ENCODE peak calls at places on chromosomes 3 and 15, in ten cellular contexts. One of them, this sample, is unnamed.

GRCh38 chr15:40790723-40791122 is 16.2 kb upstream of the ZFYVE19 start:
- DNase-seq in GM23338: no peak
- DNase-seq in activated T-cell treated with anti-CD3 and anti-CD28 coated beads, Interleukin-2, amount 50 U/mL, for 1 hour: no peak
- DNase-seq in hypothalamus: no peak
- DNase-seq in activated CD4-positive, alpha-beta T cell treated with anti-CD3 and anti-CD28 coated beads, Interleukin-2, amount 50 U/mL, for 48 hours: no peak
- DNase-seq in stimulated activated CD4-positive, alpha-beta T cell treated with anti-CD3 and anti-CD28 coated beads, Interleukin-15, amount 100 ng/mL, for 48 hours: no peak
- DNase-seq in ACHN: no peak
- DNase-seq in NCI-H460: no peak
- DNase-seq in GDM1: no peak
- DNase-seq in sigmoid colon: no peak
- DNase-seq in this sample: peak; percentile 23

GRCh38 chr3:17894434-17895060 is 152.1 kb upstream of the TBC1D5 start:
- DNase-seq in GM23338: peak; percentile 76
- DNase-seq in activated T-cell treated with anti-CD3 and anti-CD28 coated beads, Interleukin-2, amount 50 U/mL, for 1 hour: peak; percentile 29
- DNase-seq in hypothalamus: no peak
- DNase-seq in activated CD4-positive, alpha-beta T cell treated with anti-CD3 and anti-CD28 coated beads, Interleukin-2, amount 50 U/mL, for 48 hours: peak; percentile 33
- DNase-seq in stimulated activated CD4-positive, alpha-beta T cell treated with anti-CD3 and anti-CD28 coated beads, Interleukin-15, amount 100 ng/mL, for 48 hours: peak; percentile 17
- DNase-seq in ACHN: peak; percentile 55
- DNase-seq in NCI-H460: peak; percentile 11
- DNase-seq in GDM1: peak; percentile 69
- DNase-seq in sigmoid colon: no peak
- DNase-seq in this sample: peak; percentile 69

GRCh38 chr3:7565574-7565973 is 704.7 kb downstream of the GRM7 start:
- DNase-seq in GM23338: no peak
- DNase-seq in activated T-cell treated with anti-CD3 and anti-CD28 coated beads, Interleukin-2, amount 50 U/mL, for 1 hour: no peak
- DNase-seq in hypothalamus: no peak
- DNase-seq in activated CD4-positive, alpha-beta T cell treated with anti-CD3 and anti-CD28 coated beads, Interleukin-2, amount 50 U/mL, for 48 hours: no peak
- DNase-seq in stimulated activated CD4-positive, alpha-beta T cell treated with anti-CD3 and anti-CD28 coated beads, Interleukin-15, amount 100 ng/mL, for 48 hours: no peak
- DNase-seq in ACHN: no peak
- DNase-seq in NCI-H460: no peak
- DNase-seq in GDM1: no peak
- DNase-seq in sigmoid colon: no peak
- DNase-seq in this sample: no peak

GRCh38 chr3:23665741-23666140 is 140.0 kb upstream of the UBE2E1 start:
- DNase-seq in GM23338: no peak
- DNase-seq in activated T-cell treated with anti-CD3 and anti-CD28 coated beads, Interleukin-2, amount 50 U/mL, for 1 hour: no peak
- DNase-seq in hypothalamus: no peak
- DNase-seq in activated CD4-positive, alpha-beta T cell treated with anti-CD3 and anti-CD28 coated beads, Interleukin-2, amount 50 U/mL, for 48 hours: no peak
- DNase-seq in stimulated activated CD4-positive, alpha-beta T cell treated with anti-CD3 and anti-CD28 coated beads, Interleukin-15, amount 100 ng/mL, for 48 hours: no peak
- DNase-seq in ACHN: no peak
- DNase-seq in NCI-H460: no peak
- DNase-seq in GDM1: no peak
- DNase-seq in sigmoid colon: no peak
- DNase-seq in this sample: no peak

GRCh38 chr15:77853910-77854309 is 221.2 kb upstream of the LINGO1 start:
- DNase-seq in GM23338: no peak
- DNase-seq in activated T-cell treated with anti-CD3 and anti-CD28 coated beads, Interleukin-2, amount 50 U/mL, for 1 hour: no peak
- DNase-seq in hypothalamus: no peak
- DNase-seq in activated CD4-positive, alpha-beta T cell treated with anti-CD3 and anti-CD28 coated beads, Interleukin-2, amount 50 U/mL, for 48 hours: no peak
- DNase-seq in stimulated activated CD4-positive, alpha-beta T cell treated with anti-CD3 and anti-CD28 coated beads, Interleukin-15, amount 100 ng/mL, for 48 hours: no peak
- DNase-seq in ACHN: no peak
- DNase-seq in NCI-H460: no peak
- DNase-seq in GDM1: no peak
- DNase-seq in sigmoid colon: peak; percentile 28
- DNase-seq in this sample: no peak

GRCh38 chr15:98207928-98208327 is 247.4 kb downstream of the ARRDC4 start:
- DNase-seq in GM23338: no peak
- DNase-seq in activated T-cell treated with anti-CD3 and anti-CD28 coated beads, Interleukin-2, amount 50 U/mL, for 1 hour: no peak
- DNase-seq in hypothalamus: no peak
- DNase-seq in activated CD4-positive, alpha-beta T cell treated with anti-CD3 and anti-CD28 coated beads, Interleukin-2, amount 50 U/mL, for 48 hours: no peak
- DNase-seq in stimulated activated CD4-positive, alpha-beta T cell treated with anti-CD3 and anti-CD28 coated beads, Interleukin-15, amount 100 ng/mL, for 48 hours: no peak
- DNase-seq in ACHN: no peak
- DNase-seq in NCI-H460: no peak
- DNase-seq in GDM1: no peak
- DNase-seq in sigmoid colon: no peak
- DNase-seq in this sample: no peak

GRCh38 chr3:163071684-163072083 is 1575.1 kb downstream of the OTOL1 start:
- DNase-seq in GM23338: no peak
- DNase-seq in activated T-cell treated with anti-CD3 and anti-CD28 coated beads, Interleukin-2, amount 50 U/mL, for 1 hour: no peak
- DNase-seq in hypothalamus: no peak
- DNase-seq in activated CD4-positive, alpha-beta T cell treated with anti-CD3 and anti-CD28 coated beads, Interleukin-2, amount 50 U/mL, for 48 hours: no peak
- DNase-seq in stimulated activated CD4-positive, alpha-beta T cell treated with anti-CD3 and anti-CD28 coated beads, Interleukin-15, amount 100 ng/mL, for 48 hours: no peak
- DNase-seq in ACHN: no peak
- DNase-seq in NCI-H460: no peak
- DNase-seq in GDM1: no peak
- DNase-seq in sigmoid colon: no peak
- DNase-seq in this sample: peak; percentile 68

GRCh38 chr3:132135628-132136333 is 101.0 kb upstream of the CPNE4 start:
- DNase-seq in GM23338: peak; percentile 31
- DNase-seq in activated T-cell treated with anti-CD3 and anti-CD28 coated beads, Interleukin-2, amount 50 U/mL, for 1 hour: no peak
- DNase-seq in hypothalamus: no peak
- DNase-seq in activated CD4-positive, alpha-beta T cell treated with anti-CD3 and anti-CD28 coated beads, Interleukin-2, amount 50 U/mL, for 48 hours: no peak
- DNase-seq in stimulated activated CD4-positive, alpha-beta T cell treated with anti-CD3 and anti-CD28 coated beads, Interleukin-15, amount 100 ng/mL, for 48 hours: no peak
- DNase-seq in ACHN: peak; percentile 91
- DNase-seq in NCI-H460: peak; percentile 81
- DNase-seq in GDM1: no peak
- DNase-seq in sigmoid colon: no peak
- DNase-seq in this sample: peak; percentile 98

GRCh38 chr15:70269991-70270751 is 172.5 kb upstream of the TLE3 start:
- DNase-seq in GM23338: no peak
- DNase-seq in activated T-cell treated with anti-CD3 and anti-CD28 coated beads, Interleukin-2, amount 50 U/mL, for 1 hour: no peak
- DNase-seq in hypothalamus: no peak
- DNase-seq in activated CD4-positive, alpha-beta T cell treated with anti-CD3 and anti-CD28 coated beads, Interleukin-2, amount 50 U/mL, for 48 hours: no peak
- DNase-seq in stimulated activated CD4-positive, alpha-beta T cell treated with anti-CD3 and anti-CD28 coated beads, Interleukin-15, amount 100 ng/mL, for 48 hours: no peak
- DNase-seq in ACHN: no peak
- DNase-seq in NCI-H460: no peak
- DNase-seq in GDM1: peak; percentile 24
- DNase-seq in sigmoid colon: no peak
- DNase-seq in this sample: no peak

GRCh38 chr15:101115887-101116680 is 135.8 kb downstream of the CHSY1 start:
- DNase-seq in GM23338: no peak
- DNase-seq in activated T-cell treated with anti-CD3 and anti-CD28 coated beads, Interleukin-2, amount 50 U/mL, for 1 hour: no peak
- DNase-seq in hypothalamus: no peak
- DNase-seq in activated CD4-positive, alpha-beta T cell treated with anti-CD3 and anti-CD28 coated beads, Interleukin-2, amount 50 U/mL, for 48 hours: no peak
- DNase-seq in stimulated activated CD4-positive, alpha-beta T cell treated with anti-CD3 and anti-CD28 coated beads, Interleukin-15, amount 100 ng/mL, for 48 hours: no peak
- DNase-seq in ACHN: no peak
- DNase-seq in NCI-H460: no peak
- DNase-seq in GDM1: peak; percentile 84
- DNase-seq in sigmoid colon: peak; percentile 84
- DNase-seq in this sample: no peak

GRCh38 chr15:67267440-67267839 is 12.9 kb downstream of the IQCH start:
- DNase-seq in GM23338: peak; percentile 20
- DNase-seq in activated T-cell treated with anti-CD3 and anti-CD28 coated beads, Interleukin-2, amount 50 U/mL, for 1 hour: no peak
- DNase-seq in hypothalamus: no peak
- DNase-seq in activated CD4-positive, alpha-beta T cell treated with anti-CD3 and anti-CD28 coated beads, Interleukin-2, amount 50 U/mL, for 48 hours: no peak
- DNase-seq in stimulated activated CD4-positive, alpha-beta T cell treated with anti-CD3 and anti-CD28 coated beads, Interleukin-15, amount 100 ng/mL, for 48 hours: no peak
- DNase-seq in ACHN: no peak
- DNase-seq in NCI-H460: no peak
- DNase-seq in GDM1: no peak
- DNase-seq in sigmoid colon: no peak
- DNase-seq in this sample: no peak

GRCh38 chr15:56031836-56032235 is 38.4 kb upstream of the NEDD4 start:
- DNase-seq in GM23338: no peak
- DNase-seq in activated T-cell treated with anti-CD3 and anti-CD28 coated beads, Interleukin-2, amount 50 U/mL, for 1 hour: no peak
- DNase-seq in hypothalamus: no peak
- DNase-seq in activated CD4-positive, alpha-beta T cell treated with anti-CD3 and anti-CD28 coated beads, Interleukin-2, amount 50 U/mL, for 48 hours: no peak
- DNase-seq in stimulated activated CD4-positive, alpha-beta T cell treated with anti-CD3 and anti-CD28 coated beads, Interleukin-15, amount 100 ng/mL, for 48 hours: no peak
- DNase-seq in ACHN: no peak
- DNase-seq in NCI-H460: no peak
- DNase-seq in GDM1: no peak
- DNase-seq in sigmoid colon: no peak
- DNase-seq in this sample: no peak

GRCh38 chr3:126356373-126357298 is 572 bp downstream of the KLF15 start:
- DNase-seq in GM23338: peak; percentile 41
- DNase-seq in activated T-cell treated with anti-CD3 and anti-CD28 coated beads, Interleukin-2, amount 50 U/mL, for 1 hour: peak; percentile 31
- DNase-seq in hypothalamus: peak; percentile 64
- DNase-seq in activated CD4-positive, alpha-beta T cell treated with anti-CD3 and anti-CD28 coated beads, Interleukin-2, amount 50 U/mL, for 48 hours: no peak
- DNase-seq in stimulated activated CD4-positive, alpha-beta T cell treated with anti-CD3 and anti-CD28 coated beads, Interleukin-15, amount 100 ng/mL, for 48 hours: no peak
- DNase-seq in ACHN: no peak
- DNase-seq in NCI-H460: no peak
- DNase-seq in GDM1: no peak
- DNase-seq in sigmoid colon: peak; percentile 82
- DNase-seq in this sample: no peak

GRCh38 chr3:24829632-24830229 is 335.1 kb upstream of the THRB start:
- DNase-seq in GM23338: peak; percentile 56
- DNase-seq in activated T-cell treated with anti-CD3 and anti-CD28 coated beads, Interleukin-2, amount 50 U/mL, for 1 hour: no peak
- DNase-seq in hypothalamus: no peak
- DNase-seq in activated CD4-positive, alpha-beta T cell treated with anti-CD3 and anti-CD28 coated beads, Interleukin-2, amount 50 U/mL, for 48 hours: no peak
- DNase-seq in stimulated activated CD4-positive, alpha-beta T cell treated with anti-CD3 and anti-CD28 coated beads, Interleukin-15, amount 100 ng/mL, for 48 hours: no peak
- DNase-seq in ACHN: no peak
- DNase-seq in NCI-H460: no peak
- DNase-seq in GDM1: no peak
- DNase-seq in sigmoid colon: no peak
- DNase-seq in this sample: no peak

GRCh38 chr3:14802332-14802731 is 16.4 kb upstream of the FGD5 start:
- DNase-seq in GM23338: no peak
- DNase-seq in activated T-cell treated with anti-CD3 and anti-CD28 coated beads, Interleukin-2, amount 50 U/mL, for 1 hour: no peak
- DNase-seq in hypothalamus: no peak
- DNase-seq in activated CD4-positive, alpha-beta T cell treated with anti-CD3 and anti-CD28 coated beads, Interleukin-2, amount 50 U/mL, for 48 hours: no peak
- DNase-seq in stimulated activated CD4-positive, alpha-beta T cell treated with anti-CD3 and anti-CD28 coated beads, Interleukin-15, amount 100 ng/mL, for 48 hours: no peak
- DNase-seq in ACHN: no peak
- DNase-seq in NCI-H460: no peak
- DNase-seq in GDM1: no peak
- DNase-seq in sigmoid colon: peak; percentile 36
- DNase-seq in this sample: no peak

GRCh38 chr15:80252281-80252619 is 237 bp upstream of the CTXND1 start:
- DNase-seq in GM23338: no peak
- DNase-seq in activated T-cell treated with anti-CD3 and anti-CD28 coated beads, Interleukin-2, amount 50 U/mL, for 1 hour: no peak
- DNase-seq in hypothalamus: no peak
- DNase-seq in activated CD4-positive, alpha-beta T cell treated with anti-CD3 and anti-CD28 coated beads, Interleukin-2, amount 50 U/mL, for 48 hours: no peak
- DNase-seq in stimulated activated CD4-positive, alpha-beta T cell treated with anti-CD3 and anti-CD28 coated beads, Interleukin-15, amount 100 ng/mL, for 48 hours: no peak
- DNase-seq in ACHN: no peak
- DNase-seq in NCI-H460: no peak
- DNase-seq in GDM1: no peak
- DNase-seq in sigmoid colon: no peak
- DNase-seq in this sample: no peak

GRCh38 chr3:180320631-180321030 is 281.3 kb upstream of the TTC14 start:
- DNase-seq in GM23338: no peak
- DNase-seq in activated T-cell treated with anti-CD3 and anti-CD28 coated beads, Interleukin-2, amount 50 U/mL, for 1 hour: no peak
- DNase-seq in hypothalamus: no peak
- DNase-seq in activated CD4-positive, alpha-beta T cell treated with anti-CD3 and anti-CD28 coated beads, Interleukin-2, amount 50 U/mL, for 48 hours: no peak
- DNase-seq in stimulated activated CD4-positive, alpha-beta T cell treated with anti-CD3 and anti-CD28 coated beads, Interleukin-15, amount 100 ng/mL, for 48 hours: no peak
- DNase-seq in ACHN: no peak
- DNase-seq in NCI-H460: no peak
- DNase-seq in GDM1: no peak
- DNase-seq in sigmoid colon: no peak
- DNase-seq in this sample: no peak

GRCh38 chr3:15726043-15726442 is 71.7 kb downstream of the ANKRD28 start:
- DNase-seq in GM23338: peak; percentile 18
- DNase-seq in activated T-cell treated with anti-CD3 and anti-CD28 coated beads, Interleukin-2, amount 50 U/mL, for 1 hour: no peak
- DNase-seq in hypothalamus: no peak
- DNase-seq in activated CD4-positive, alpha-beta T cell treated with anti-CD3 and anti-CD28 coated beads, Interleukin-2, amount 50 U/mL, for 48 hours: no peak
- DNase-seq in stimulated activated CD4-positive, alpha-beta T cell treated with anti-CD3 and anti-CD28 coated beads, Interleukin-15, amount 100 ng/mL, for 48 hours: no peak
- DNase-seq in ACHN: no peak
- DNase-seq in NCI-H460: no peak
- DNase-seq in GDM1: no peak
- DNase-seq in sigmoid colon: no peak
- DNase-seq in this sample: peak; percentile 12

GRCh38 chr15:80162059-80162554 is 9.3 kb downstream of the FAH start:
- DNase-seq in GM23338: no peak
- DNase-seq in activated T-cell treated with anti-CD3 and anti-CD28 coated beads, Interleukin-2, amount 50 U/mL, for 1 hour: no peak
- DNase-seq in hypothalamus: no peak
- DNase-seq in activated CD4-positive, alpha-beta T cell treated with anti-CD3 and anti-CD28 coated beads, Interleukin-2, amount 50 U/mL, for 48 hours: no peak
- DNase-seq in stimulated activated CD4-positive, alpha-beta T cell treated with anti-CD3 and anti-CD28 coated beads, Interleukin-15, amount 100 ng/mL, for 48 hours: no peak
- DNase-seq in ACHN: no peak
- DNase-seq in NCI-H460: no peak
- DNase-seq in GDM1: no peak
- DNase-seq in sigmoid colon: peak; percentile 77
- DNase-seq in this sample: no peak

GRCh38 chr3:1172642-1173041 is 79.8 kb downstream of the CNTN6 start:
- DNase-seq in GM23338: no peak
- DNase-seq in activated T-cell treated with anti-CD3 and anti-CD28 coated beads, Interleukin-2, amount 50 U/mL, for 1 hour: no peak
- DNase-seq in hypothalamus: no peak
- DNase-seq in activated CD4-positive, alpha-beta T cell treated with anti-CD3 and anti-CD28 coated beads, Interleukin-2, amount 50 U/mL, for 48 hours: no peak
- DNase-seq in stimulated activated CD4-positive, alpha-beta T cell treated with anti-CD3 and anti-CD28 coated beads, Interleukin-15, amount 100 ng/mL, for 48 hours: no peak
- DNase-seq in ACHN: no peak
- DNase-seq in NCI-H460: no peak
- DNase-seq in GDM1: no peak
- DNase-seq in sigmoid colon: no peak
- DNase-seq in this sample: no peak

GRCh38 chr15:31758126-31758525 is 272.2 kb upstream of the CHRNA7 start:
- DNase-seq in GM23338: no peak
- DNase-seq in activated T-cell treated with anti-CD3 and anti-CD28 coated beads, Interleukin-2, amount 50 U/mL, for 1 hour: no peak
- DNase-seq in hypothalamus: peak; percentile 66
- DNase-seq in activated CD4-positive, alpha-beta T cell treated with anti-CD3 and anti-CD28 coated beads, Interleukin-2, amount 50 U/mL, for 48 hours: no peak
- DNase-seq in stimulated activated CD4-positive, alpha-beta T cell treated with anti-CD3 and anti-CD28 coated beads, Interleukin-15, amount 100 ng/mL, for 48 hours: no peak
- DNase-seq in ACHN: no peak
- DNase-seq in NCI-H460: peak; percentile 28
- DNase-seq in GDM1: no peak
- DNase-seq in sigmoid colon: no peak
- DNase-seq in this sample: peak; percentile 24

This sample was measured in HT1080.